ENCODE peak calls at places on chromosomes 5 and 9, in five cellular contexts. A is kidney epithelial cell, M is Peyer's patch, Q is coronary artery, E is HCT116. F is an unnamed sample.

GRCh38 chr5:75051217-75051751 is 1.1 kb downstream of the GCNT4 start:
- DNase-seq in A (no peak), M (peak; percentile 84), Q (no peak), E (no peak), F (no peak)

GRCh38 chr9:117097761-117098160 is 317.1 kb downstream of the ASTN2 start:
- DNase-seq in A (no peak), M (no peak), Q (no peak), E (no peak), F (no peak)

GRCh38 chr5:179668404-179668803 is 12.4 kb downstream of the CBY3 start:
- DNase-seq in A (no peak), M (peak; percentile 51), Q (no peak), E (peak; percentile 48), F (peak; percentile 80)

GRCh38 chr5:150146862-150147579 is 8.6 kb downstream of the PDGFRB start:
- DNase-seq in A (no peak), M (no peak), Q (no peak), E (no peak), F (no peak)

GRCh38 chr5:41457094-41457493 is 53.3 kb downstream of the PLCXD3 start:
- DNase-seq in A (no peak), M (no peak), Q (no peak), E (no peak), F (no peak)

GRCh38 chr5:165928971-165929370 is 2362.5 kb upstream of the WWC1 start:
- DNase-seq in A (no peak), M (no peak), Q (no peak), E (no peak), F (no peak)

GRCh38 chr5:132176987-132177386 is 50.7 kb downstream of the P4HA2 start:
- DNase-seq in A (no peak), M (no peak), Q (no peak), E (no peak), F (no peak)

GRCh38 chr5:137294604-137295003 is 204.5 kb downstream of the SPOCK1 start:
- DNase-seq in A (no peak), M (no peak), Q (no peak), E (no peak), F (no peak)

GRCh38 chr9:110126986-110127864 is 80.7 kb downstream of the C9orf152 start:
- DNase-seq in A (no peak), M (peak; percentile 60), Q (peak; percentile 90), E (no peak), F (no peak)

GRCh38 chr5:72677447-72677846 is 139.0 kb upstream of the TNPO1 start:
- DNase-seq in A (no peak), M (no peak), Q (no peak), E (no peak), F (no peak)

GRCh38 chr9:104871961-104872527 is 55.9 kb downstream of the ABCA1 start:
- DNase-seq in A (no peak), M (no peak), Q (no peak), E (no peak), F (no peak)

GRCh38 chr5:53479656-53480473 is 564 bp upstream of the FST start:
- DNase-seq in A (no peak), M (peak; percentile 63), Q (no peak), E (no peak), F (no peak)

GRCh38 chr5:125639858-125640257 is 783.4 kb upstream of the GRAMD2B start:
- DNase-seq in A (no peak), M (no peak), Q (no peak), E (no peak), F (no peak)

GRCh38 chr9:128552744-128553221 is 396 bp downstream of the SPTAN1 start:
- DNase-seq in A (no peak), M (peak; percentile 71), Q (no peak), E (no peak), F (peak; percentile 68)

GRCh38 chr9:34823778-34824177 is 113.8 kb upstream of the CCL21 start:
- DNase-seq in A (no peak), M (no peak), Q (no peak), E (no peak), F (no peak)

GRCh38 chr5:1760656-1761452 is 38.8 kb downstream of the MRPL36 start:
- DNase-seq in A (no peak), M (peak; percentile 34), Q (peak; percentile 62), E (no peak), F (no peak)

GRCh38 chr5:105882956-105883481 is 1787.7 kb downstream of the EFNA5 start:
- DNase-seq in A (peak; percentile 5), M (no peak), Q (no peak), E (no peak), F (no peak)

GRCh38 chr9:127904518-127904887 is 5.1 kb upstream of the ST6GALNAC6 start:
- DNase-seq in A (no peak), M (no peak), Q (peak; percentile 74), E (no peak), F (no peak)

GRCh38 chr5:93428868-93429267 is 152.2 kb downstream of the NR2F1-AS1 start:
- DNase-seq in A (no peak), M (no peak), Q (no peak), E (no peak), F (no peak)

GRCh38 chr5:37771731-37772130 is 68.1 kb downstream of the GDNF start:
- DNase-seq in A (peak; percentile 98), M (no peak), Q (no peak), E (no peak), F (no peak)

GRCh38 chr5:106454651-106455415 is 1215.9 kb downstream of the EFNA5 start:
- DNase-seq in A (peak; percentile 42), M (no peak), Q (no peak), E (peak; percentile 59), F (peak; percentile 52)

GRCh38 chr9:105932276-105932675 is 237.9 kb downstream of the TMEM38B start:
- DNase-seq in A (no peak), M (no peak), Q (no peak), E (no peak), F (no peak)

GRCh38 chr5:168291961-168292782 is 727 bp downstream of the WWC1 start:
- DNase-seq in A (no peak), M (no peak), Q (no peak), E (no peak), F (peak; percentile 52)
- H3K4me3 ChIP-seq in A (peak overlapping the region; percentile 80), M (peak overlapping the region; percentile 57), Q (peak overlapping the region; percentile 69), E (peak overlapping the region; percentile 70), F (peak overlapping the region; percentile 59)

GRCh38 chr9:115118471-115119156 is 657 bp upstream of the TNC start:
- DNase-seq in A (peak; percentile 88), M (peak; percentile 60), Q (peak; percentile 79), E (peak; percentile 50), F (no peak)

GRCh38 chr9:115115117-115115880 is 2.7 kb downstream of the TNC start:
- DNase-seq in A (no peak), M (no peak), Q (no peak), E (no peak), F (no peak)

GRCh38 chr9:115115924-115116323 is 2.0 kb downstream of the TNC start:
- DNase-seq in A (no peak), M (no peak), Q (no peak), E (peak; percentile 16), F (no peak)

GRCh38 chr9:115116620-115117284 is 1.2 kb downstream of the TNC start:
- DNase-seq in A (no peak), M (no peak), Q (no peak), E (no peak), F (no peak)

DNA sequence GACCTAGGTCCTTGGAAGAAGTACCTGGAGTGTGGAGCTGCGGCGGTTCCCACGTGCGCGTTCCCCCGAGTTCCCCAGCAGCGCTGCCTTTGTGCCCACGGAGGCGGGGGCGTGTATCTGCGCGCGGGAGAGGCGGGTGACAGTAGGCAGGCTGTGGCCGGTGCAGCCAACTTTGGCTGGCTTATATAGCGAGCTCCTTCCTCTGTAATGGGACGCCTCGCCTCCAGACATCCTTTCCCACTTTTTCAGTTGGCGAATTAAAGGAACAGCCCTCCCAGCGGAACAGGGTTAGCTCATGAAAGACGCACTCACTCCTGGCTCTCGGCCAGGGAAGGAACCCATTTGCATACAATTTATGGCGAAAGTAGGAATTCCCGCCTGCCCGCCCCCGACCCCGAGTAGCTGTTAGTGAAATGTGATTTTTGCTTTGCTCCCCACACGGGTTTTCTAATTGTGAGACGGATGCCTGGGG is at the start of gene TNC:
- DNase-seq in A (no peak), M (peak; percentile 65), Q (no peak), E (no peak), F (peak; percentile 32)
- H3K4me3 ChIP-seq in A (peak within 1 kb of the TSS; percentile 40), M (peak within 1 kb of the TSS; percentile 10), Q (peak within 1 kb of the TSS; percentile 70), E (peak within 1 kb of the TSS; percentile 46), F (no peak within 1 kb of the TSS)

GRCh38 chr9:14270358-14271077 is 43.4 kb downstream of the NFIB start:
- DNase-seq in A (no peak), M (no peak), Q (no peak), E (no peak), F (no peak)
- H3K4me3 ChIP-seq in A (no peak overlapping the region), M (no peak overlapping the region), Q (peak overlapping the region; percentile 25), E (no peak overlapping the region), F (no peak overlapping the region)

DNA sequence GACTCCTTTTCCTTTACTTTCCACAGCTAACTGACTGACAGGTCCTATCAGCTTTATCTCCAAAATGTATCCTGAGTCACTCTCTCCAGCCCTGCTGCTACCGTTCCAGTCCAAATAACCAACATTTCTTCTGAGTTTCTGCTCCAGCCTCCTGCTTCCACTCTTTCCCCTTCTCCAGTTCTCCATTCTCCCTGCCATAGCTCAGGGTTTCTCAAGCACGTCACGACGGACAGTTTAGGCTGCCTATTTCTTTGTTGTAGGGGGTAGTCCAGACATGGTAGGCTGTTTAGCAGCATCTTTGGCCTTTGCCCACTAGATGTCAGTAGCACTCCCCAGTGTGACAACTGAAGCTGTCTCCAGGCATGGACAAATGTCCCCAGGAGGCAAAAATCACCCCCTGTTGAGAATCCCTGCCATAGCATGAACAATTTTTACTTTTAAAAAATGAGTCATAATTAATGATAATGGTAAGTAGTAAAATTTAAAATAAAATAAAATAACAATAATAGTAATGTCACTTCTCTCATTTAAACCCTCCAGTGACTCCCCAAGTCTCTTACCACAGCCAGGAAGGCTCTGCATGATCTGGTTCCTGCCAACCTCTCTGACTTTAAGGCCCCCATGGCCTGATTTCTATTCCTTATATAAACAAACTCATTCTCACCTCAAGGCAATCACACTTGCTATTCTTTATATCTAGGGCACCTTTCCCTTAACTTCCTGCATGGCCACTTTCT is 105.4 kb upstream of the FER start:
- DNase-seq in A (peak; percentile 23), M (peak; percentile 75), Q (no peak), E (peak; percentile 69), F (peak; percentile 84)
- H3K4me3 ChIP-seq in A (no peak overlapping the region), M (no peak overlapping the region), Q (no peak overlapping the region), E (peak overlapping the region; percentile 36), F (no peak overlapping the region)

DNA sequence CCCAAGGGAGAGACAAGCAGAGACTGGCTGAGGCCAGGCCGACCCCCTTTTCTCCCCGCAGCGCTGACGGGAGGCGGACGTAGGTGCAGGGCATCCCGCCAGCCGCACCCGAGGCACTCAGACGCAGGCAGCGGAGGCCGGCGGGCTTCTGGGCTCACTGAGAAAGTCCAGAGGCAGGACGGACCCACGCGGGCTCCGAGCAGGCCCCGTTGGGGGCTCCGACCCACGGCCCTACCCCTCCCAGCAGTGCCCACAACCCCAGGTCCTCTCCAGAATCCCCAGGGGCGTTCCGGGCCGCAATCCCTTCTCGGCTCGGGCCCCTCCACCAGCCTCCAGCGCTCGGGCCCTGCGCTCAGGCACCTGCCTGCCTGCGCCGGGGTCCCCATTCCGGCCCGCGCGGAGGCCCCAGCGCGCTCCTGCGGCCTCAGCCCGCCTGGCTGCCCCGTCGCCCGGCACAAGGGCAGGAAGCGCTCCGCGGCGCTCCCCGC is 501 bp downstream of the MTMR12 start:
- DNase-seq in A (no peak), M (peak; percentile 83), Q (peak; percentile 83), E (no peak), F (peak; percentile 44)
- H3K4me3 ChIP-seq in A (peak overlapping the region; percentile 94), M (peak overlapping the region; percentile 87), Q (peak overlapping the region; percentile 81), E (peak overlapping the region; percentile 84), F (peak overlapping the region; percentile 65)